ENCODE peak calls at places on chromosomes 2 and 18, in ten cellular contexts. B, Z, M, T, L, U, O, E, C and S are unnamed samples.
A peak's percentile ranks its signal among the peaks of the same experiment; 100 is the strongest.

GRCh38 chr2:121735520-121736074 is 1.1 kb downstream of the NIFK start:
- DNase-seq in M (no peak), U (no peak), C (no peak), L (no peak), Z (no peak), E (no peak), T (peak; percentile 37), O (peak; percentile 28), B (peak; percentile 5), S (no peak)

GRCh38 chr2:145760781-145761649 is 1241.1 kb upstream of the ZEB2 start:
- DNase-seq in L (peak; percentile 96), M (no peak), E (no peak), B (peak; percentile 76), O (no peak), T (no peak), Z (no peak), U (no peak), C (no peak), S (no peak)

GRCh38 chr18:11668441-11669169 is 20.5 kb upstream of the GNAL start:
- DNase-seq in E (no peak), B (no peak), C (no peak), L (no peak), M (no peak), O (no peak), T (no peak), Z (no peak), U (no peak), S (no peak)

GRCh38 chr2:151551556-151551955 is 141.9 kb downstream of the RIF1 start:
- DNase-seq in B (no peak), L (no peak), Z (no peak), U (no peak), O (no peak), C (no peak), M (no peak), E (no peak), T (no peak), S (no peak)

GRCh38 chr18:11985532-11985931 is 4.2 kb downstream of the IMPA2 start:
- DNase-seq in O (no peak), E (no peak), U (no peak), Z (no peak), C (no peak), M (no peak), L (no peak), T (no peak), B (no peak), S (no peak)

GRCh38 chr2:127413782-127414743 is 4.2 kb upstream of the PROC start:
- DNase-seq in B (peak; percentile 48), T (no peak), O (peak; percentile 73), M (no peak), Z (no peak), U (no peak), E (no peak), C (no peak), L (peak; percentile 73), S (no peak)

GRCh38 chr2:216006164-216006663 is 7.1 kb downstream of the MREG start:
- DNase-seq in B (peak; percentile 22), C (peak; percentile 27), E (peak; percentile 73), L (no peak), U (peak; percentile 43), Z (no peak), M (peak; percentile 24), O (peak; percentile 90), T (peak; percentile 35), S (no peak)

GRCh38 chr2:58540680-58541079 is 299.6 kb upstream of the FANCL start:
- DNase-seq in U (no peak), T (no peak), L (no peak), E (no peak), B (no peak), C (no peak), Z (no peak), O (no peak), M (no peak), S (no peak)

GRCh38 chr18:31581498-31582197 is 10.0 kb upstream of the TTR start:
- DNase-seq in U (no peak), M (no peak), O (peak; percentile 67), B (peak; percentile 8), Z (no peak), E (no peak), C (no peak), T (no peak), L (peak; percentile 34), S (no peak)

GRCh38 chr2:15941483-15941853 is 1.1 kb downstream of the MYCN start:
- DNase-seq in L (no peak), T (no peak), Z (no peak), C (no peak), U (no peak), B (no peak), E (no peak), M (no peak), O (no peak), S (peak; percentile 54)

GRCh38 chr2:144541411-144541810 is 21.5 kb upstream of the ZEB2 start:
- DNase-seq in L (no peak), Z (no peak), E (no peak), O (no peak), C (no peak), U (no peak), T (no peak), B (no peak), M (no peak), S (no peak)

GRCh38 chr2:9336209-9336533 is 87.2 kb downstream of the ITGB1BP1 start:
- DNase-seq in U (no peak), Z (no peak), M (no peak), B (no peak), T (no peak), L (peak; percentile 93), E (no peak), O (peak; percentile 8), C (no peak), S (no peak)

GRCh38 chr2:177348090-177348489 is 44.5 kb upstream of the AGPS start:
- DNase-seq in T (no peak), C (no peak), O (no peak), M (no peak), U (no peak), L (no peak), B (no peak), E (no peak), Z (no peak), S (no peak)

GRCh38 chr2:199100326-199101110 is 357.2 kb downstream of the SATB2 start:
- DNase-seq in T (no peak), B (peak; percentile 41), M (no peak), E (no peak), U (no peak), L (no peak), C (no peak), O (peak; percentile 37), Z (no peak), S (no peak)

GRCh38 chr2:9313443-9313842 is 106.8 kb downstream of the ASAP2 start:
- DNase-seq in O (no peak), T (no peak), Z (no peak), M (no peak), U (no peak), C (no peak), L (no peak), B (no peak), E (no peak), S (no peak)

GRCh38 chr2:46645681-46646162 is 166.4 kb downstream of the TMEM247 start:
- DNase-seq in C (no peak), T (no peak), L (no peak), U (no peak), E (no peak), O (peak; percentile 40), Z (no peak), B (no peak), M (no peak), S (no peak)

GRCh38 chr2:41495050-41495449 is 552.8 kb upstream of the PKDCC start:
- DNase-seq in E (no peak), L (no peak), O (no peak), Z (no peak), C (no peak), M (no peak), U (no peak), B (no peak), T (peak; percentile 6), S (no peak)

GRCh38 chr2:23312996-23313606 is 71.9 kb upstream of the KLHL29 start:
- DNase-seq in U (no peak), E (no peak), L (no peak), O (peak; percentile 28), B (no peak), C (no peak), T (peak; percentile 29), M (no peak), Z (no peak), S (peak; percentile 34)